ENCODE peak calls at places on chromosomes 5 and 9, in six cellular contexts. L, X, H, Y, D and K are unnamed samples.

GRCh38 chr5:132059696-132060500 is 557 bp upstream of the IL3 start:
- DNase-seq in L (no peak), X (no peak), H (no peak), Y (no peak), D (no peak), K (no peak)

GRCh38 chr5:180026320-180026719 is 45.2 kb downstream of the RNF130 start:
- DNase-seq in L (no peak), X (peak), H (peak), Y (peak), D (peak), K (peak)

GRCh38 chr9:9791621-9792020 is 821.2 kb downstream of the PTPRD start:
- DNase-seq in L (no peak), X (peak), H (no peak), Y (peak), D (no peak), K (peak)

GRCh38 chr5:5017827-5018559 is 122.1 kb upstream of the ADAMTS16 start:
- DNase-seq in L (no peak), X (no peak), H (no peak), Y (peak), D (peak), K (peak)

GRCh38 chr5:174734571-174735497 is 10.5 kb downstream of the MSX2 start:
- DNase-seq in L (no peak), X (no peak), H (no peak), Y (no peak), D (no peak), K (no peak)

GRCh38 chr5:6607559-6607936 is 25.3 kb downstream of the NSUN2 start:
- DNase-seq in L (no peak), X (no peak), H (no peak), Y (no peak), D (no peak), K (no peak)

GRCh38 chr5:123157797-123158528 is 68.9 kb downstream of the PRDM6 start:
- DNase-seq in L (no peak), X (peak), H (peak), Y (peak), D (peak), K (peak)

GRCh38 chr5:91641730-91642350 is 258.7 kb upstream of the ARRDC3 start:
- DNase-seq in L (no peak), X (peak), H (peak), Y (peak), D (peak), K (peak)

GRCh38 chr5:172058088-172058487 is 51.6 kb upstream of the FBXW11 start:
- DNase-seq in L (no peak), X (no peak), H (no peak), Y (no peak), D (no peak), K (no peak)

GRCh38 chr9:113444736-113445135 is 18.8 kb upstream of the RGS3 start:
- DNase-seq in L (no peak), X (no peak), H (no peak), Y (no peak), D (no peak), K (no peak)

GRCh38 chr9:113452206-113452605 is 11.3 kb upstream of the RGS3 start:
- DNase-seq in L (no peak), X (no peak), H (no peak), Y (no peak), D (no peak), K (no peak)

GRCh38 chr9:113446323-113446740 is 17.2 kb upstream of the RGS3 start:
- DNase-seq in L (no peak), X (peak), H (peak), Y (peak), D (peak), K (peak)
- TF ChIP-seq CTCF in L (peak), X (peak), H (peak), Y (peak), D (peak), K (peak)

DNA sequence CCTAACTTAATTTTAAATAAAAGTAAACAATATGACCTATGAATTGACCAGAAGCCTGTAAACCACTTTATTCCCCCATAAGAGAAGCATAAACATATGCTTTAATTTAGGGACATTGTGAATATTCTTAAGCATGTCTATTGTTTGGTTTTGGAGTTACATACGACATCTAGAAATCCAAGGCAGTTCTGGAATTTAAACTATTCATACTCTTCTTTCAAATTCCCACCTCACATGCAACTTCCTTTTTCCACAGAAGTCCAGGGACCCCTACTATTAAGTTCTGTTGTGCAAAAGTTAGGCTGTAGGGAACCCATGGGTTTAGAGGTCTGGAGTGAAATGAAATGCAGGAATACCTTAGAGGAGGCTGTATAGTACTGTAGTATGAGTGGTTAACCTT is 2.1 kb downstream of the RIC1 start:
- DNase-seq in L (no peak), X (no peak), H (no peak), Y (peak), D (peak), K (no peak)
- H3K27ac ChIP-seq in L (no peak), X (no peak), H (no peak), Y (no peak), D (no peak), K (no peak)

GRCh38 chr5:133116601-133117000 is 64.8 kb downstream of the HSPA4 start:
- DNase-seq in L (no peak), X (no peak), H (no peak), Y (no peak), D (no peak), K (no peak)

GRCh38 chr5:133117166-133117929 is 65.5 kb downstream of the HSPA4 start:
- DNase-seq in L (no peak), X (no peak), H (no peak), Y (no peak), D (no peak), K (no peak)

GRCh38 chr5:133113331-133114061 is 61.7 kb downstream of the HSPA4 start:
- DNase-seq in L (no peak), X (no peak), H (peak), Y (peak), D (peak), K (no peak)

GRCh38 chr5:133114166-133114932 is 62.5 kb downstream of the HSPA4 start:
- DNase-seq in L (no peak), X (no peak), H (no peak), Y (no peak), D (no peak), K (no peak)

DNA sequence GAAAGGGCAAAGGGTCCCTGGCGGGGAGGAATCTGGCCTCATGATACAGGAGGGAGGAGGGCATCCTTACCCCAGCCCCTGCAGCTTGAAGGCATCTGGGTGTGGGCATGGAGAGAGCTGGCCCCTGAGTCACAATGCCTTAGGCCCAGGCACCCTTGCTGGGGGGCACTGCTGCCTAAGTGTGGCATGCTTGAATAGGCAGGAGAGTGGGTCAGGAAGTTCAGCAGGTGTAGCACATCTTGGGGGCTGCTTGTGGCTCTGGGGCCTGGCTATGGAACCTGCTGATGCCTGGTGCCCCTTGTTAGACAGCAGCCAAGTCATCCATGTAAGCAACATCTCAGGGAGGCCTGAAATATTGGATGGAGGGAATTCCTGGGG is 63.1 kb downstream of the HSPA4 start:
- DNase-seq in L (no peak), X (no peak), H (no peak), Y (no peak), D (no peak), K (no peak)
- TF ChIP-seq CTCF in L (no peak), X (no peak), H (no peak), Y (no peak), D (no peak), K (no peak)

DNA sequence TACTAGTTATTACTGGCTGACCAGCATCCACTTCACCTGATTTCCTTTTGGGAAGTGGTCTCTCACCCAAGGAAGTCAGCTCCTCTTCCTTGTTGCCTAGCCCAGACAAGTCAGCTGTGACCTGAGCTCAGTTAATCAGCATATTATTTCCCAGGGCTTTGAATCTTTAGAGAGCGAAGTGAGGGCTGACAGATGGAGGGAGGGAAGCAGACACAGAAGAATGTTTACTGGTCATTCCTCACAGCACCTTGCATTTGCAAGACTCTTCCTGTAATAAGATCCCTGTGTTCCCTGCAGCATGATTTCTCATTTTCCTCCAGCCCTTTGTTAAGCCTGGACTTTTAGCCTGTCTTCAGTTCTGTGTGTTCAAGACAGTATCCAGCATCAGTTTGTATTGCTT is 50.0 kb downstream of the MAN2A1 start:
- DNase-seq in L (peak), X (no peak), H (peak), Y (peak), D (peak), K (peak)
- H3K27ac ChIP-seq in L (peak), X (peak), H (peak), Y (peak), D (peak), K (peak)

GRCh38 chr9:92455217-92455616 is 27.1 kb downstream of the ASPN start:
- DNase-seq in L (no peak), X (no peak), H (no peak), Y (no peak), D (no peak), K (peak)
- TF ChIP-seq CTCF in L (peak), X (peak), H (peak), Y (no peak), D (no peak), K (peak)

GRCh38 chr5:177373806-177374205 is 10.4 kb upstream of the SLC34A1 start:
- DNase-seq in L (no peak), X (no peak), H (no peak), Y (no peak), D (no peak), K (no peak)
- H3K27ac ChIP-seq in L (no peak), X (no peak), H (no peak), Y (no peak), D (no peak), K (no peak)